ENCODE peak calls at places on chromosomes 12 and 14, in eight cellular contexts. D is caudate nucleus; M is CD4-positive, alpha-beta memory T cell; E is NCI-H510A treated with DMSO at 0.1 percent for 48 hours; X is AG09319; Q is activated T-helper 1 cell treated with anti-CD3 and anti-CD28 coated beads, Interleukin-2, amount 50 U/mL, for 16 hours; G is stimulated activated CD4-positive, alpha-beta T cell treated with anti-CD3 and anti-CD28 coated beads, Interleukin-1b, Interleukin-23, amount 100 ng/mL, for 24 hours; R is Calu3. I is an unnamed sample.

GRCh38 chr12:116143883-116144266 is 133.6 kb downstream of the MED13L start:
- DNase-seq in Q (no peak), X (no peak), E (no peak), M (no peak), R (no peak), G (no peak), D (no peak), I (no peak)

GRCh38 chr12:77058740-77059139 is 6.6 kb downstream of the E2F7 start:
- DNase-seq in Q (no peak), D (no peak), G (no peak), M (no peak), R (no peak), X (no peak), E (no peak), I (no peak)

GRCh38 chr14:23114120-23114458 is 5.0 kb downstream of the CEBPE start:
- DNase-seq in Q (no peak), R (no peak), G (no peak), M (no peak), X (no peak), E (no peak), D (no peak), I (peak; percentile 68)

GRCh38 chr12:45775964-45776363 is 46.5 kb downstream of the ARID2 start:
- DNase-seq in M (no peak), Q (no peak), R (no peak), D (no peak), X (no peak), E (no peak), G (no peak), I (no peak)

GRCh38 chr12:100187857-100188519 is 12.6 kb upstream of the ACTR6 start:
- DNase-seq in M (no peak), R (no peak), Q (no peak), D (no peak), E (no peak), G (no peak), X (no peak), I (no peak)

GRCh38 chr12:26124491-26125450 is at the start of gene BHLHE41:
- DNase-seq in G (no peak), Q (no peak), M (no peak), D (peak; percentile 87), E (no peak), R (peak; percentile 83), X (no peak), I (no peak)

GRCh38 chr14:101859916-101860315 is 98.4 kb downstream of the PPP2R5C start:
- DNase-seq in G (no peak), D (no peak), E (no peak), Q (no peak), M (no peak), X (no peak), R (no peak), I (no peak)

GRCh38 chr12:46386877-46387629 is 14.5 kb upstream of the SLC38A2 start:
- DNase-seq in E (no peak), R (no peak), Q (no peak), M (no peak), D (no peak), X (no peak), G (no peak), I (no peak)

GRCh38 chr14:47186491-47186890 is 488.9 kb downstream of the MDGA2 start:
- DNase-seq in E (no peak), G (no peak), X (no peak), Q (no peak), R (no peak), M (no peak), D (no peak), I (no peak)

GRCh38 chr14:58746261-58746660 is 108.5 kb downstream of the DACT1 start:
- DNase-seq in D (no peak), E (no peak), R (peak; percentile 54), M (no peak), G (no peak), X (no peak), Q (no peak), I (no peak)

GRCh38 chr14:21923820-21924219 is 250.2 kb upstream of the OR4E1 start:
- DNase-seq in Q (no peak), G (no peak), R (no peak), D (no peak), M (peak; percentile 69), E (no peak), X (no peak), I (no peak)

GRCh38 chr12:124915249-124916236 is 1.1 kb upstream of the UBC start:
- DNase-seq in D (no peak), G (no peak), R (peak; percentile 67), Q (no peak), X (no peak), M (no peak), E (no peak), I (no peak)

GRCh38 chr14:75344396-75344795 is 65.8 kb downstream of the FOS start:
- DNase-seq in E (no peak), D (no peak), Q (no peak), X (no peak), R (no peak), G (no peak), M (no peak), I (no peak)

GRCh38 chr14:88045705-88046104 is 40.8 kb downstream of the GPR65 start:
- DNase-seq in R (no peak), X (no peak), Q (no peak), M (no peak), E (no peak), G (no peak), D (no peak), I (no peak)

GRCh38 chr14:64838656-64839055 is 41.1 kb downstream of the SPTB start:
- DNase-seq in G (no peak), M (no peak), D (no peak), X (no peak), R (peak; percentile 24), E (peak; percentile 50), Q (no peak), I (no peak)

I was measured in mesenteric fat pad.